ENCODE peak calls at places on chromosome 18, in ten cellular contexts. Z is activated gamma-delta T cell treated with Interleukin-2 at 50 U/mL for 16 hours; V is osteocyte; S is choroid plexus epithelial cell; F is naive thymus-derived CD8-positive, alpha-beta T cell; N is T-helper 9 cell; P is H54; J is tibial artery; W is ecto neural progenitor cell; M is CD8-positive, alpha-beta memory T cell. C is an unnamed sample.
A peak's percentile ranks its signal among the peaks of the same experiment; 100 is the strongest.

GRCh38 chr18:7303306-7303705 is 72.4 kb downstream of the LRRC30 start:
- DNase-seq in F (no peak), S (peak; percentile 38), N (no peak), P (no peak), J (no peak), Z (no peak), M (no peak), W (no peak), V (peak; percentile 25), C (peak; percentile 4)

GRCh38 chr18:30970201-30970816 is 72.2 kb downstream of the DSC3 start:
- DNase-seq in J (no peak), N (no peak), W (no peak), S (peak; percentile 62), P (no peak), M (no peak), Z (no peak), F (no peak), V (no peak), C (peak; percentile 24)

GRCh38 chr18:44098551-44099098 is 582.1 kb upstream of the SETBP1 start:
- DNase-seq in Z (no peak), P (no peak), V (no peak), J (no peak), S (peak; percentile 79), W (no peak), M (no peak), N (no peak), F (no peak), C (peak; percentile 45)

GRCh38 chr18:76524900-76525698 is 30.1 kb upstream of the ZNF516 start:
- DNase-seq in Z (no peak), F (no peak), M (no peak), S (peak; percentile 84), V (no peak), P (no peak), N (no peak), W (no peak), J (no peak), C (peak; percentile 90)

GRCh38 chr18:69622961-69623360 is 222.3 kb downstream of the DOK6 start:
- DNase-seq in P (no peak), M (no peak), W (no peak), F (no peak), Z (no peak), J (no peak), N (no peak), V (no peak), S (no peak), C (no peak)

GRCh38 chr18:3839481-3840075 is 389.6 kb downstream of the TGIF1 start:
- DNase-seq in M (no peak), Z (no peak), F (no peak), V (no peak), J (no peak), S (no peak), W (peak; percentile 54), N (no peak), P (no peak), C (no peak)

GRCh38 chr18:31977270-31977872 is 34.4 kb upstream of the TRAPPC8 start:
- DNase-seq in W (peak; percentile 53), P (no peak), V (no peak), Z (peak; percentile 8), M (peak; percentile 4), S (peak; percentile 71), F (no peak), J (no peak), N (peak; percentile 11), C (peak; percentile 65)

GRCh38 chr18:2847341-2848144 is 737 bp downstream of the EMILIN2 start:
- DNase-seq in N (no peak), F (no peak), S (peak; percentile 64), M (no peak), P (no peak), W (peak; percentile 79), J (peak; percentile 41), Z (no peak), V (no peak), C (peak; percentile 48)

GRCh38 chr18:22841840-22842239 is 91.3 kb upstream of the RBBP8 start:
- DNase-seq in P (no peak), S (no peak), J (no peak), Z (no peak), V (no peak), M (no peak), N (no peak), W (no peak), F (no peak), C (peak; percentile 82)

C was measured in adipocyte.